ENCODE peak calls at places on chromosome 1, in seven cellular contexts. K is NCI-H1092; P is chondrocyte; S is pancreas; F is M059J; O is IMR-90; T is CD4-positive, CD25-positive, alpha-beta regulatory T cell. E is an unnamed sample.

GRCh38 chr1:47696911-47697441 is 259.1 kb downstream of the FOXD2 start:
- DNase-seq in K (no peak), P (no peak), S (no peak), F (no peak), O (no peak), T (no peak), E (no peak)

GRCh38 chr1:211335507-211336157 is 9.0 kb downstream of the TRAF5 start:
- DNase-seq in K (no peak), P (no peak), S (no peak), F (no peak), O (no peak), T (peak; percentile 78), E (no peak)

GRCh38 chr1:201461783-201462441 is 7.1 kb downstream of the PHLDA3 start:
- DNase-seq in K (no peak), P (peak; percentile 97), S (no peak), F (peak; percentile 99), O (peak; percentile 99), T (no peak), E (peak; percentile 99)

GRCh38 chr1:29452463-29453230 is 216.3 kb downstream of the PTPRU start:
- DNase-seq in K (no peak), P (peak; percentile 51), S (no peak), F (no peak), O (no peak), T (no peak), E (no peak)

GRCh38 chr1:198754670-198755069 is 115.8 kb downstream of the PTPRC start:
- DNase-seq in K (no peak), P (no peak), S (no peak), F (peak; percentile 42), O (no peak), T (no peak), E (no peak)

GRCh38 chr1:245173446-245174178 is 18.8 kb downstream of the KIF26B start:
- DNase-seq in K (no peak), P (no peak), S (no peak), F (no peak), O (no peak), T (no peak), E (no peak)

GRCh38 chr1:61092643-61093042 is 10.3 kb downstream of the NFIA start:
- DNase-seq in K (no peak), P (no peak), S (no peak), F (no peak), O (no peak), T (no peak), E (no peak)

GRCh38 chr1:1418464-1419362 is 2.4 kb downstream of the ANKRD65 start:
- DNase-seq in K (no peak), P (no peak), S (no peak), F (no peak), O (no peak), T (no peak), E (no peak)

GRCh38 chr1:183097438-183098051 is 74.3 kb downstream of the LAMC1 start:
- DNase-seq in K (no peak), P (no peak), S (no peak), F (no peak), O (peak; percentile 94), T (no peak), E (no peak)

GRCh38 chr1:86339421-86339820 is 56.7 kb downstream of the ODF2L start:
- DNase-seq in K (no peak), P (no peak), S (no peak), F (no peak), O (no peak), T (no peak), E (no peak)

GRCh38 chr1:86151427-86151826 is 5.1 kb downstream of the COL24A1 start:
- DNase-seq in K (no peak), P (no peak), S (no peak), F (peak; percentile 70), O (peak; percentile 82), T (no peak), E (peak; percentile 34)

GRCh38 chr1:94336991-94337390 is 81.2 kb upstream of the ABCD3 start:
- DNase-seq in K (no peak), P (no peak), S (no peak), F (no peak), O (no peak), T (no peak), E (no peak)

GRCh38 chr1:26965213-26965612 is 4.9 kb upstream of the KDF1 start:
- DNase-seq in K (no peak), P (no peak), S (no peak), F (no peak), O (no peak), T (no peak), E (no peak)

GRCh38 chr1:4528590-4528989 is 125.8 kb upstream of the AJAP1 start:
- DNase-seq in K (no peak), P (no peak), S (no peak), F (no peak), O (no peak), T (no peak), E (no peak)

GRCh38 chr1:115323366-115324004 is 14.6 kb downstream of the NGF start:
- DNase-seq in K (no peak), P (no peak), S (no peak), F (peak; percentile 82), O (peak; percentile 76), T (no peak), E (no peak)

GRCh38 chr1:111864862-111865261 is 109.2 kb downstream of the DDX20 start:
- DNase-seq in K (no peak), P (no peak), S (no peak), F (peak; percentile 5), O (no peak), T (peak; percentile 26), E (no peak)

GRCh38 chr1:230208619-230209261 is 141.7 kb downstream of the GALNT2 start:
- DNase-seq in K (no peak), P (no peak), S (no peak), F (no peak), O (no peak), T (peak; percentile 80), E (no peak)

GRCh38 chr1:35288761-35289160 is 20.3 kb downstream of the ZMYM4 start:
- DNase-seq in K (no peak), P (no peak), S (no peak), F (peak; percentile 75), O (peak; percentile 51), T (no peak), E (no peak)